ENCODE peak calls at places on chromosome 13, in eight cellular contexts. K is AG09309, G is mesothelial cell of epicardium, S is GM20000, J is endothelial cell, N is choroid plexus epithelial cell, Q is cardiac fibroblast, I is GM23338. U is an unnamed sample.

GRCh38 chr13:113813749-113814434 is 50.0 kb downstream of the GAS6 start:
- DNase-seq in K (no peak), G (no peak), S (no peak), J (no peak), N (peak; percentile 34), Q (no peak), I (no peak), U (no peak)

GRCh38 chr13:39506559-39507390 is 96.2 kb downstream of the LHFPL6 start:
- DNase-seq in K (no peak), G (no peak), S (no peak), J (no peak), N (peak; percentile 55), Q (peak; percentile 47), I (peak; percentile 43), U (no peak)

GRCh38 chr13:29892149-29892548 is 41.7 kb upstream of the UBL3 start:
- DNase-seq in K (no peak), G (no peak), S (no peak), J (no peak), N (no peak), Q (no peak), I (peak; percentile 33), U (no peak)

GRCh38 chr13:25945596-25945995 is 106.2 kb downstream of the SHISA2 start:
- DNase-seq in K (no peak), G (peak; percentile 44), S (no peak), J (no peak), N (peak; percentile 73), Q (no peak), I (no peak), U (no peak)

GRCh38 chr13:46295531-46296464 is 84.1 kb downstream of the LRRC63 start:
- DNase-seq in K (peak; percentile 98), G (no peak), S (peak; percentile 22), J (no peak), N (peak; percentile 95), Q (peak; percentile 97), I (no peak), U (peak; percentile 35)

GRCh38 chr13:31670831-31671617 is 68.3 kb upstream of the RXFP2 start:
- DNase-seq in K (no peak), G (no peak), S (no peak), J (no peak), N (peak; percentile 2), Q (peak; percentile 43), I (no peak), U (no peak)

GRCh38 chr13:65881561-65882155 is 1348.5 kb downstream of the PCDH9 start:
- DNase-seq in K (no peak), G (no peak), S (no peak), J (no peak), N (no peak), Q (no peak), I (no peak), U (no peak)

GRCh38 chr13:75299913-75300862 is 181.8 kb downstream of the TBC1D4 start:
- DNase-seq in K (no peak), G (no peak), S (no peak), J (no peak), N (peak; percentile 60), Q (peak; percentile 47), I (no peak), U (no peak)

GRCh38 chr13:48233097-48233885 is at the start of gene ITM2B:
- DNase-seq in K (no peak), G (peak; percentile 72), S (peak; percentile 81), J (peak; percentile 72), N (peak; percentile 77), Q (peak; percentile 65), I (peak; percentile 81), U (peak; percentile 70)

GRCh38 chr13:112968910-112969691 is at the start of gene MCF2L:
- DNase-seq in K (no peak), G (peak; percentile 52), S (peak; percentile 67), J (no peak), N (peak; percentile 60), Q (peak; percentile 42), I (peak; percentile 73), U (peak; percentile 47)

GRCh38 chr13:53015044-53015443 is 13.6 kb upstream of the OLFM4 start:
- DNase-seq in K (no peak), G (no peak), S (no peak), J (no peak), N (no peak), Q (no peak), I (no peak), U (no peak)

GRCh38 chr13:104691765-104692164 is 1625.5 kb upstream of the SLC10A2 start:
- DNase-seq in K (no peak), G (no peak), S (no peak), J (no peak), N (no peak), Q (no peak), I (no peak), U (no peak)

GRCh38 chr13:21901772-21902708 is 231.2 kb downstream of the FGF9 start:
- DNase-seq in K (no peak), G (no peak), S (no peak), J (no peak), N (no peak), Q (no peak), I (no peak), U (no peak)

GRCh38 chr13:84358601-84359000 is 476.3 kb upstream of the SLITRK1 start:
- DNase-seq in K (no peak), G (no peak), S (no peak), J (no peak), N (no peak), Q (no peak), I (no peak), U (no peak)

GRCh38 chr13:24627090-24627714 is 53.0 kb upstream of the ATP12A start:
- DNase-seq in K (no peak), G (peak; percentile 79), S (no peak), J (peak; percentile 84), N (no peak), Q (no peak), I (peak; percentile 90), U (no peak)

GRCh38 chr13:27182844-27183497 is 11.4 kb upstream of the USP12 start:
- DNase-seq in K (peak; percentile 46), G (no peak), S (no peak), J (no peak), N (peak; percentile 56), Q (peak; percentile 95), I (no peak), U (no peak)

GRCh38 chr13:52845334-52845761 is 3.1 kb downstream of the PCDH8 start:
- DNase-seq in K (no peak), G (no peak), S (no peak), J (peak; percentile 60), N (no peak), Q (no peak), I (peak; percentile 64), U (no peak)

GRCh38 chr13:32443111-32443510 is 15.2 kb upstream of the N4BP2L1 start:
- DNase-seq in K (no peak), G (no peak), S (peak; percentile 55), J (peak; percentile 27), N (peak; percentile 36), Q (peak; percentile 44), I (peak; percentile 46), U (peak; percentile 64)

GRCh38 chr13:111503376-111503775 is 182.9 kb downstream of the TEX29 start:
- DNase-seq in K (no peak), G (no peak), S (no peak), J (no peak), N (no peak), Q (no peak), I (no peak), U (no peak)

GRCh38 chr13:111503905-111504695 is 183.7 kb downstream of the TEX29 start:
- DNase-seq in K (no peak), G (no peak), S (no peak), J (no peak), N (no peak), Q (no peak), I (no peak), U (no peak)

GRCh38 chr13:111506621-111507020 is 186.2 kb downstream of the TEX29 start:
- DNase-seq in K (no peak), G (no peak), S (no peak), J (no peak), N (no peak), Q (no peak), I (no peak), U (no peak)

GRCh38 chr13:111506131-111506530 is 185.7 kb downstream of the TEX29 start:
- DNase-seq in K (no peak), G (no peak), S (no peak), J (no peak), N (no peak), Q (no peak), I (no peak), U (no peak)

DNA sequence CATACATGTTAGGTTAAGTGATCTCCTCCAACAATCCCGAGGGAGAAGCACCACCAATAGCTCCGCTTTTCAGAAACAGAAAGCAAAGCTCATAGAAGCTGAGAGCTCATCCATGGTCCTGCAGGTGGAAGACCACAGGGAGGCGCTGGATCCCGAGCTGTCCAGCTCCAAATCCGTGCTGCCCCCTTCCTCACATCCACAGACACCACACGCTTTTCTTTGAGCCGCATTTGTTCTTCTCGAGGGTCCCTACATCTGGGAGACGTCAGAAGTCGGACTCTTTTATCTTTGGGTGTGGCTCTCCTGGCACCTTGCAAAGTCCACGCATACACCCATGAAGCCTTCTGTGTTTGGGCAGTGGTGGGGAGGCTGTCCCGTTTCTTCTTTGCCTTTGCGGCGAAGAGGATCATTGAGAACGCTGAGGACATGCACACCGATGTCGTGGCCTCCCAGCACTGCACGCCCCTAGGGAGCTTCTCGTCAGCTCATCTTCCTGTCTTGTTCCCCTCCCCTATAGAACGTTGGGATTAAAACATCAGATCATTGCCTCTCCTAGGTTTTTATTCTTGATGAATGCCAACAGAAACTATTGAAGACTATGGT is 184.8 kb downstream of the TEX29 start:
- DNase-seq in K (no peak), G (no peak), S (no peak), J (peak; percentile 74), N (no peak), Q (peak; percentile 2), I (peak; percentile 90), U (no peak)
- TF ChIP-seq CTCF in K (no peak), G (no peak), S (peak; percentile 7), J (peak; percentile 52), N (no peak), Q (no peak), I (peak; percentile 96), U (no peak)

DNA sequence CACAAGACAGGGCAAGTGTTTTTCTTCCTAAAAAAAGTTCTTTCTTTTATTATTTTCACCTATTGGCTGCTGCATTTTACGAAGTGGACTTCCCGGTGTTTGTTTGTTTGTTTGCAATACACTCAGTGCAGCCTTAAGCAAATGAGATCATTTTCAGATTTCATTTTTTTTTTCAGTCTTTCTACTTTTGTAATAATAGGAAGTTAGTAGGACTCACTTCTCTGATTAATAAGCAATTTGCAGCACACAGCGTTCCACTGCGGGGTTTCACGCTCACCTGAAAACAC is 128.3 kb downstream of the STK24 start:
- DNase-seq in K (no peak), G (no peak), S (no peak), J (no peak), N (no peak), Q (no peak), I (no peak), U (no peak)
- TF ChIP-seq CTCF in K (no peak), G (no peak), S (no peak), J (peak; percentile 10), N (no peak), Q (no peak), I (no peak), U (no peak)

GRCh38 chr13:69585656-69586055 is 522.0 kb upstream of the ATXN8OS start:
- DNase-seq in K (no peak), G (no peak), S (no peak), J (no peak), N (no peak), Q (no peak), I (peak; percentile 15), U (no peak)
- TF ChIP-seq CTCF in K (no peak), G (no peak), S (peak; percentile 6), J (peak; percentile 31), N (no peak), Q (no peak), I (peak; percentile 34), U (no peak)

GRCh38 chr13:41428155-41428554 is 29.2 kb upstream of the RGCC start:
- DNase-seq in K (no peak), G (no peak), S (peak; percentile 15), J (peak; percentile 16), N (no peak), Q (no peak), I (peak; percentile 44), U (peak; percentile 24)
- TF ChIP-seq CTCF in K (peak; percentile 53), G (no peak), S (peak; percentile 20), J (peak; percentile 35), N (peak; percentile 58), Q (peak; percentile 39), I (peak; percentile 80), U (peak; percentile 39)

U was measured in GM10248.